ENCODE peak calls at places on chromosomes 4 and X, in seven cellular contexts. One of them, this sample, is unnamed.

GRCh38 chr4:40395908-40396806 is 61.0 kb downstream of the CHRNA9 start:
- DNase-seq in foreskin fibroblast: peak
- DNase-seq in brain microvascular endothelial cell: no peak
- DNase-seq in AG04450: no peak
- DNase-seq in activated CD4-positive, alpha-beta T cell treated with anti-CD3 and anti-CD28 coated beads for 1 hour: no peak
- DNase-seq in H54: no peak
- DNase-seq in brain pericyte: peak
- DNase-seq in this sample: peak

GRCh38 chr4:97656034-97656720 is 487.1 kb downstream of the STPG2 start:
- DNase-seq in brain pericyte: peak
- DNase-seq in foreskin fibroblast: peak
- DNase-seq in activated CD4-positive, alpha-beta T cell treated with anti-CD3 and anti-CD28 coated beads for 1 hour: no peak
- DNase-seq in brain microvascular endothelial cell: peak
- DNase-seq in AG04450: no peak
- DNase-seq in H54: peak
- DNase-seq in this sample: no peak

GRCh38 chr4:104385713-104386112 is 109.0 kb downstream of the CXXC4 start:
- DNase-seq in brain microvascular endothelial cell: no peak
- DNase-seq in H54: no peak
- DNase-seq in AG04450: no peak
- DNase-seq in foreskin fibroblast: no peak
- DNase-seq in activated CD4-positive, alpha-beta T cell treated with anti-CD3 and anti-CD28 coated beads for 1 hour: no peak
- DNase-seq in brain pericyte: no peak
- DNase-seq in this sample: no peak

GRCh38 chrX:47499291-47499690 is 16.3 kb upstream of the ZNF41 start:
- DNase-seq in brain pericyte: no peak
- DNase-seq in foreskin fibroblast: no peak
- DNase-seq in activated CD4-positive, alpha-beta T cell treated with anti-CD3 and anti-CD28 coated beads for 1 hour: no peak
- DNase-seq in H54: no peak
- DNase-seq in brain microvascular endothelial cell: no peak
- DNase-seq in AG04450: no peak
- DNase-seq in this sample: no peak

GRCh38 chrX:152428089-152428488 is 23.0 kb downstream of the GABRA3 start:
- DNase-seq in brain microvascular endothelial cell: peak
- DNase-seq in foreskin fibroblast: no peak
- DNase-seq in brain pericyte: no peak
- DNase-seq in activated CD4-positive, alpha-beta T cell treated with anti-CD3 and anti-CD28 coated beads for 1 hour: no peak
- DNase-seq in H54: peak
- DNase-seq in AG04450: no peak
- DNase-seq in this sample: no peak

GRCh38 chr4:15986900-15987299 is 23.9 kb upstream of the FGFBP2 start:
- DNase-seq in foreskin fibroblast: no peak
- DNase-seq in AG04450: no peak
- DNase-seq in brain pericyte: no peak
- DNase-seq in brain microvascular endothelial cell: no peak
- DNase-seq in H54: no peak
- DNase-seq in activated CD4-positive, alpha-beta T cell treated with anti-CD3 and anti-CD28 coated beads for 1 hour: no peak
- DNase-seq in this sample: no peak

GRCh38 chr4:164894725-164895124 is 17.7 kb downstream of the APELA start:
- DNase-seq in AG04450: no peak
- DNase-seq in brain pericyte: no peak
- DNase-seq in H54: no peak
- DNase-seq in activated CD4-positive, alpha-beta T cell treated with anti-CD3 and anti-CD28 coated beads for 1 hour: no peak
- DNase-seq in brain microvascular endothelial cell: no peak
- DNase-seq in foreskin fibroblast: no peak
- DNase-seq in this sample: no peak

GRCh38 chr4:141771889-141772830 is 135.8 kb downstream of the IL15 start:
- DNase-seq in activated CD4-positive, alpha-beta T cell treated with anti-CD3 and anti-CD28 coated beads for 1 hour: no peak
- DNase-seq in H54: no peak
- DNase-seq in foreskin fibroblast: no peak
- DNase-seq in brain pericyte: no peak
- DNase-seq in brain microvascular endothelial cell: no peak
- DNase-seq in AG04450: no peak
- DNase-seq in this sample: no peak

GRCh38 chrX:152899874-152900719 is 2.2 kb downstream of the ZNF185 start:
- DNase-seq in AG04450: no peak
- DNase-seq in activated CD4-positive, alpha-beta T cell treated with anti-CD3 and anti-CD28 coated beads for 1 hour: no peak
- DNase-seq in brain pericyte: no peak
- DNase-seq in H54: no peak
- DNase-seq in foreskin fibroblast: no peak
- DNase-seq in brain microvascular endothelial cell: no peak
- DNase-seq in this sample: no peak

GRCh38 chr4:155578219-155578618 is 88.4 kb upstream of the GUCY1A1 start:
- DNase-seq in AG04450: no peak
- DNase-seq in foreskin fibroblast: no peak
- DNase-seq in activated CD4-positive, alpha-beta T cell treated with anti-CD3 and anti-CD28 coated beads for 1 hour: no peak
- DNase-seq in brain pericyte: no peak
- DNase-seq in H54: no peak
- DNase-seq in brain microvascular endothelial cell: peak
- DNase-seq in this sample: no peak

GRCh38 chrX:148874621-148875020 is 374.2 kb downstream of the AFF2 start:
- DNase-seq in foreskin fibroblast: peak
- DNase-seq in brain pericyte: no peak
- DNase-seq in activated CD4-positive, alpha-beta T cell treated with anti-CD3 and anti-CD28 coated beads for 1 hour: no peak
- DNase-seq in brain microvascular endothelial cell: peak
- DNase-seq in H54: no peak
- DNase-seq in AG04450: peak
- DNase-seq in this sample: no peak

GRCh38 chr4:121353213-121353612 is 27.6 kb downstream of the QRFPR start:
- DNase-seq in brain pericyte: no peak
- DNase-seq in foreskin fibroblast: no peak
- DNase-seq in H54: no peak
- DNase-seq in brain microvascular endothelial cell: no peak
- DNase-seq in AG04450: no peak
- DNase-seq in activated CD4-positive, alpha-beta T cell treated with anti-CD3 and anti-CD28 coated beads for 1 hour: no peak
- DNase-seq in this sample: no peak